ENCODE peak calls at places on chromosome 13, in ten cellular contexts. X is AG04449; F is SK-N-SH; C is osteoblast; T is uterus; N is CD8-positive, alpha-beta T cell; V is cardiac muscle cell; M is NB4; O is tibial artery; G is Caco-2. K is an unnamed sample.

GRCh38 chr13:36362251-36362650 is 16.1 kb upstream of the SPART start:
- DNase-seq in X (no peak), C (peak), N (no peak), V (no peak), T (no peak), M (peak), O (no peak), F (no peak), G (no peak), K (no peak)

GRCh38 chr13:75312884-75313520 is 169.0 kb downstream of the TBC1D4 start:
- DNase-seq in X (no peak), F (no peak), N (no peak), G (no peak), T (no peak), M (peak), O (no peak), C (no peak), V (no peak), K (no peak)

GRCh38 chr13:46803586-46803985 is 6.6 kb upstream of the ESD start:
- DNase-seq in N (no peak), X (no peak), V (no peak), T (no peak), C (no peak), M (no peak), G (no peak), O (no peak), F (no peak), K (no peak)

GRCh38 chr13:28138756-28139470 is 568 bp downstream of the PAN3 start:
- DNase-seq in T (peak), M (peak), F (peak), C (peak), X (peak), N (peak), V (peak), O (peak), G (peak), K (peak)

GRCh38 chr13:114092468-114092867 is 40.0 kb downstream of the RASA3 start:
- DNase-seq in G (no peak), X (no peak), V (no peak), C (no peak), F (no peak), M (no peak), N (no peak), T (no peak), O (no peak), K (no peak)

GRCh38 chr13:101915333-101915732 is 462.9 kb downstream of the ITGBL1 start:
- DNase-seq in V (no peak), G (no peak), O (no peak), C (no peak), F (peak), M (no peak), X (no peak), T (no peak), N (no peak), K (no peak)

GRCh38 chr13:29513981-29514719 is 81.3 kb downstream of the SLC7A1 start:
- DNase-seq in T (no peak), X (no peak), F (no peak), O (no peak), M (no peak), G (no peak), N (no peak), V (peak), C (no peak), K (no peak)

GRCh38 chr13:93726173-93727019 is 499.8 kb downstream of the GPC6 start:
- DNase-seq in T (no peak), N (no peak), F (no peak), M (no peak), V (no peak), X (no peak), O (no peak), C (no peak), G (no peak), K (no peak)

GRCh38 chr13:59750860-59751259 is 412.9 kb downstream of the DIAPH3 start:
- DNase-seq in T (no peak), X (peak), O (no peak), M (no peak), F (peak), G (peak), C (peak), V (peak), N (no peak), K (peak)

GRCh38 chr13:30780338-30780981 is 45.1 kb downstream of the ALOX5AP start:
- DNase-seq in O (no peak), F (no peak), G (no peak), N (no peak), T (no peak), C (no peak), X (no peak), M (no peak), V (no peak), K (no peak)

GRCh38 chr13:98293103-98293502 is 116.0 kb upstream of the RNF113B start:
- DNase-seq in O (no peak), T (no peak), M (no peak), F (no peak), C (no peak), V (no peak), N (no peak), X (no peak), G (peak), K (no peak)

GRCh38 chr13:33264620-33264978 is 21.0 kb downstream of the STARD13 start:
- DNase-seq in T (no peak), X (no peak), N (no peak), V (no peak), C (peak), F (no peak), M (no peak), O (no peak), G (no peak), K (no peak)

DNA sequence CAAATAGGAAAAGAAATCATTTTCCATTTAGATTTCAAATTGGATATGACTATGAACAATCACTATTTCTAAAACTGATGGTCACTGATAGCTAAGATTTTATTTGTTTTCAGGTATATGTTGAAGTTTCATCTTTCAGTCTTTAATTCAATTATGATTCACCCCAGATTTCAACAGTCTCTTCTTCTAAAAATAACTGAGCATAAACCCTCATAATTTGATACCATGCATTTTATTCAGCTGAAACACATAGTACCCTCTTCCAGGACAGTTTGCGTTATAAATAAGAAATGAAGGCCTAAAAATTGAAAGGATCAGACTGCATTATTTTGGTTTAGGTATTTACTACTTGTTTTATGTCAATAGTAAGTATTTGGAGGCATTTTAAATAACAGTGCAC is 428.5 kb upstream of the NBEA start:
- DNase-seq in M (no peak), X (no peak), V (no peak), O (no peak), T (no peak), G (no peak), N (no peak), F (no peak), C (no peak), K (no peak)
- TF ChIP-seq CTCF in M (no peak), X (no peak), V (no peak), O (no peak), T (no peak), G (no peak), N (no peak), F (no peak), C (no peak), K (no peak)

GRCh38 chr13:96792736-96793444 is 201.4 kb downstream of the OXGR1 start:
- DNase-seq in X (no peak), M (no peak), N (no peak), F (no peak), T (no peak), G (no peak), C (no peak), V (peak), O (no peak), K (no peak)
- H3K4me3 ChIP-seq in X (no peak), M (no peak), N (no peak), F (no peak), T (no peak), G (no peak), C (no peak), V (no peak), O (no peak), K (no peak)

GRCh38 chr13:99434258-99434788 is 66.9 kb upstream of the TM9SF2 start:
- DNase-seq in T (no peak), M (no peak), F (no peak), V (no peak), N (peak), O (no peak), C (no peak), G (peak), X (no peak), K (no peak)
- TF ChIP-seq CTCF in T (no peak), M (no peak), F (no peak), V (no peak), N (no peak), O (no peak), C (no peak), G (no peak), X (no peak), K (no peak)

DNA sequence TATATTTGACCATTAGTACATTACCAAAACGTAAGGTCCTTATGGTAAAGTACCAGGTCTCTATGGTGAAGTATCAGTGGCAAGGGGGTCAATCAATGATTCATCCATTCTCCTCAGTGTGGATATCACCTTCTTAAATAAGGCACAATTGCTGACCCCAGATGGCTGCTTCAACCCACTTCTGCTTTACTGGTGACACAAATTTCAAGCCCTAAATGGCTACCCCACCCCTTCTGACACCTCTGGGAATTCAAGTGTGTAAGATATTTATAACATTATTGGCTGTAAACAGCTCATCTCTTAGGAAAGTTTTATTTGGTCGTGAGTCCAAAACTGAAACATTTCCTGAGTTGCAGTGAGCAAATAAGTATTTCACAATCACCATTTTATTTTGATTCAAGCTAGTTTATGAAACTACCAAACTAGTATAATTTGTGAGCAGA is 7.9 kb upstream of the WBP4 start:
- DNase-seq in C (peak), M (peak), N (no peak), O (no peak), T (no peak), G (no peak), X (no peak), V (no peak), F (no peak), K (no peak)
- H3K4me3 ChIP-seq in C (peak), M (peak), N (no peak), O (no peak), T (no peak), G (no peak), X (no peak), V (no peak), F (no peak), K (no peak)

GRCh38 chr13:20258963-20259288 is 26.8 kb upstream of the GJB6 start:
- DNase-seq in T (no peak), F (no peak), V (no peak), N (no peak), G (no peak), X (no peak), O (no peak), C (no peak), M (no peak), K (no peak)

GRCh38 chr13:20258208-20258962 is 26.3 kb upstream of the GJB6 start:
- DNase-seq in X (no peak), G (no peak), M (no peak), N (no peak), T (no peak), V (no peak), F (no peak), O (no peak), C (no peak), K (no peak)

GRCh38 chr13:20249913-20250312 is 17.8 kb upstream of the GJB6 start:
- DNase-seq in V (no peak), C (no peak), T (no peak), N (no peak), X (no peak), O (no peak), M (no peak), F (no peak), G (no peak), K (no peak)

DNA sequence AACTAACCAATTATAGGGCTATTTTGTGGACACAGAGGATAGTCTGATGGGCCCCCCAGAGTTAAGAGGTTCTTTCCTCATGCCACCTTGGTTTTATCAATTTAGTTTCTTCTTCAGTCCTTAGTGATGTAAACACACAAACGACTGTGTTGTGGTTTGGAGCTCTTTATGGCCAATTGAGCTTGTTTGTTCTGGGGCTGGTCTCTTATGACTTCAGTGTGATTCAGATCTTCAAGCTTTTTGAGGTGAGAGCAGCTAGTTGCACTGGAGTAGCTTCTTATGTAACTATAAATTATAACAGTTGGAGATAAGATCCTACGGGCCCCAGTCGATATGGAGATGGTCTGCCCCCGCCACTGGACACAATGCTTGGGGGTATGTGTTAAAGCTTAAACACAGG is 22.0 kb upstream of the GJB6 start:
- DNase-seq in N (no peak), F (no peak), C (no peak), O (no peak), X (no peak), T (no peak), G (no peak), V (no peak), M (no peak), K (no peak)
- TF ChIP-seq CTCF in N (no peak), F (no peak), C (no peak), O (no peak), X (no peak), T (no peak), G (no peak), V (no peak), M (no peak), K (no peak)